ENCODE peak calls at places on chromosomes 1 and 21, in ten cellular contexts. Z, R, F, O, Y, G, U, V, B and X are unnamed samples.

GRCh38 chr1:198678901-198679329 is 40.1 kb downstream of the PTPRC start:
- DNase-seq in Z (no peak), R (no peak), F (no peak), O (no peak), Y (no peak), G (no peak), U (no peak), V (no peak), B (no peak), X (no peak)

GRCh38 chr1:52238887-52239707 is 97.2 kb downstream of the ZFYVE9 start:
- DNase-seq in Z (no peak), R (no peak), F (no peak), O (peak; percentile 61), Y (no peak), G (no peak), U (no peak), V (no peak), B (no peak), X (no peak)

GRCh38 chr1:54480201-54480848 is 67.7 kb upstream of the ACOT11 start:
- DNase-seq in Z (peak; percentile 41), R (no peak), F (no peak), O (no peak), Y (no peak), G (no peak), U (no peak), V (no peak), B (no peak), X (no peak)

GRCh38 chr1:32247983-32248889 is 1.2 kb downstream of the FAM167B start:
- DNase-seq in Z (peak; percentile 91), R (peak; percentile 78), F (peak; percentile 69), O (peak; percentile 52), Y (peak; percentile 90), G (peak; percentile 74), U (peak; percentile 92), V (peak; percentile 73), B (peak; percentile 82), X (no peak)

GRCh38 chr1:36150296-36151132 is 1.2 kb upstream of the TRAPPC3 start:
- DNase-seq in Z (peak; percentile 85), R (peak; percentile 96), F (peak; percentile 93), O (peak; percentile 95), Y (peak; percentile 96), G (peak; percentile 94), U (peak; percentile 94), V (peak; percentile 89), B (peak; percentile 85), X (peak; percentile 89)

GRCh38 chr21:36075171-36075570 is 5.3 kb downstream of the CBR1 start:
- DNase-seq in Z (no peak), R (no peak), F (no peak), O (no peak), Y (no peak), G (no peak), U (no peak), V (no peak), B (no peak), X (no peak)

GRCh38 chr21:15192243-15192642 is 127.4 kb upstream of the NRIP1 start:
- DNase-seq in Z (no peak), R (no peak), F (no peak), O (no peak), Y (no peak), G (no peak), U (no peak), V (no peak), B (peak; percentile 22), X (no peak)

GRCh38 chr1:94609619-94610018 is 68.1 kb upstream of the F3 start:
- DNase-seq in Z (no peak), R (no peak), F (no peak), O (no peak), Y (no peak), G (no peak), U (no peak), V (no peak), B (no peak), X (no peak)

GRCh38 chr1:94284481-94284880 is 47.1 kb upstream of the ARHGAP29 start:
- DNase-seq in Z (no peak), R (no peak), F (no peak), O (peak; percentile 48), Y (no peak), G (no peak), U (no peak), V (no peak), B (no peak), X (no peak)

GRCh38 chr1:7325254-7325653 is 445.8 kb upstream of the VAMP3 start:
- DNase-seq in Z (no peak), R (no peak), F (no peak), O (no peak), Y (no peak), G (no peak), U (no peak), V (no peak), B (no peak), X (no peak)

GRCh38 chr1:201597551-201598230 is 58.8 kb downstream of the NAV1 start:
- DNase-seq in Z (no peak), R (peak; percentile 79), F (peak; percentile 35), O (no peak), Y (peak; percentile 100), G (peak; percentile 57), U (peak; percentile 95), V (no peak), B (no peak), X (no peak)

GRCh38 chr1:70353641-70354331 is 736 bp downstream of the ANKRD13C start:
- DNase-seq in Z (peak; percentile 11), R (no peak), F (peak; percentile 31), O (peak; percentile 74), Y (no peak), G (peak; percentile 43), U (no peak), V (no peak), B (no peak), X (peak; percentile 33)

GRCh38 chr1:207812778-207813512 is 61.1 kb downstream of the CD46 start:
- DNase-seq in Z (no peak), R (no peak), F (peak; percentile 10), O (no peak), Y (no peak), G (no peak), U (no peak), V (no peak), B (no peak), X (no peak)

GRCh38 chr1:28668956-28669719 is 554 bp downstream of the GMEB1 start:
- DNase-seq in Z (no peak), R (no peak), F (no peak), O (peak; percentile 33), Y (peak; percentile 22), G (peak; percentile 56), U (peak; percentile 27), V (peak; percentile 52), B (peak; percentile 22), X (peak; percentile 63)

GRCh38 chr1:70840260-70840953 is 207.2 kb downstream of the PTGER3 start:
- DNase-seq in Z (no peak), R (no peak), F (no peak), O (no peak), Y (no peak), G (no peak), U (no peak), V (no peak), B (no peak), X (no peak)

GRCh38 chr1:209556159-209556690 is 27.3 kb upstream of the CAMK1G start:
- DNase-seq in Z (no peak), R (no peak), F (no peak), O (no peak), Y (no peak), G (no peak), U (no peak), V (no peak), B (no peak), X (no peak)

DNA sequence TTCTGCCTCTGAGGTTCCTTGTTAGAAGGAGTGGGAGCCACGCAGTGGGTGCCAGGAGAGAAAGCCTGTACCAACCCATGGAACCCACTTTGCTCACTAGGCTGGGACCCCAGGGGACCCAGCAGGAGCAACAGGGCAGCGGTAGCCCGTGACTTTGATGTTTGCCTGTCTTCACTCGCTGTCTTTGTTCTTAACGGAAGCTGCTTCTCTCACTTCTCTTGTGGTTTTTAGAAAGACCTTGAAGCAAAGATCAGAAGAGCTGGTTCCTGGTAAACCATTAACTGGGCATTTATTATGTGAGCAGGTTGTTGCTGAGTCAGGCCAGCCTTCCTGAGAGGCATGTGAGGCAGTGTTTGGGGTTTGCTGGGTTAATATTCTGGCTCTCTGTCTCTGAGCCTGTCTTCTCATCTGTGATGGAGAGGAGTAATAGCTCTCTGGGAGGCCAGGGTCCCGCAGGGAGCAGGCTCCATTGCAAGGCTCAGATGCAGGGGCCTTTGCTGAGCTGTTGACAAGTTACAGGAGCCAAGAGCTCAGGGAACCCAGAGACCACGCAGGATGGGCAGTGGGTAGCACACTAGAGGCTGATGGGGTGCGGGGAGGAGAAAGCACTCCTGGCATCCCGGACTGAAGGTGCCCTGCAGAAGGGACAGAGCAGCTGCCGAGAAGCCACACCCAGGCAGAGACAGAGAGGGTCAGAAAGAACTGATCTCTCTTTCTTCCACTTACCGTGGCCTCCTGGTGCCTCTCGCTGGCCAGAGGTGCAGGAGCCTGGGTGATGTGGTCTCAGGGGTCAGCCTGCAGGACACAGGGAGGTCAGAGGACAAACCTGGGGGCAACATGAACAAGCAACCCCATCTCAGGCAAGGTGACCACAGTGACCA is 367.5 kb upstream of the C1orf174 start:
- DNase-seq in Z (no peak), R (no peak), F (no peak), O (no peak), Y (peak; percentile 5), G (no peak), U (no peak), V (no peak), B (no peak), X (no peak)
- TF ChIP-seq POLR2A in Z (no peak), R (no peak), F (no peak), O (no peak), Y (no peak), G (no peak), U (no peak), V (no peak), B (no peak), X (no peak)

GRCh38 chr1:55970711-55971110 is 608.7 kb downstream of the PLPP3 start:
- DNase-seq in Z (no peak), R (no peak), F (no peak), O (peak; percentile 56), Y (no peak), G (no peak), U (no peak), V (no peak), B (no peak), X (no peak)
- TF ChIP-seq POLR2A in Z (no peak), R (no peak), F (no peak), O (no peak), Y (no peak), G (no peak), U (no peak), V (no peak), B (no peak), X (no peak)

DNA sequence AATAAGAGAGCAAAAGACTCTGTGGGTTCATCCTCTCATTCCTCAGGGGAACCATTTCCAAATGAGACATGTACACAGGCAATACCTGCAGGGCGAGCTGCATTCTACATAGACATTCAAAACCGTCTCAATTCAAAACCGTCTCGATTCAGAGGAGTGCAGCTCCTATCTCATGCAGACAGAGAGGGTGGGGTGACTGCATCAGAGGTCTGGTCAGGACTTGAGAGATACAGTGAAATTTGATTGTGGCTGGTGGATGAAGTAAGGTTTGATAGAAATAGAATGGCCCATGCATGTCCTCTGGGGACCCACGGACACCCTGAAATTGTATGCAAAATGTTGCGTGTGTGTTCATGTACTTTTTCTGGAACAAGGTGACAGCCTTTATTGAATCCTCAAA is 27.3 kb downstream of the TEX35 start:
- DNase-seq in Z (peak; percentile 29), R (no peak), F (no peak), O (peak; percentile 8), Y (no peak), G (no peak), U (no peak), V (no peak), B (no peak), X (no peak)
- TF ChIP-seq POLR2A in Z (no peak), R (no peak), F (no peak), O (no peak), Y (no peak), G (no peak), U (no peak), V (no peak), B (no peak), X (no peak)

GRCh38 chr1:229624906-229625871 is 733 bp downstream of the TAF5L start:
- DNase-seq in Z (peak; percentile 95), R (peak; percentile 25), F (peak; percentile 24), O (peak; percentile 58), Y (peak; percentile 71), G (peak; percentile 52), U (peak; percentile 68), V (peak; percentile 48), B (peak; percentile 6), X (peak; percentile 69)
- TF ChIP-seq POLR2A in Z (peak; percentile 49), R (no peak), F (no peak), O (no peak), Y (no peak), G (no peak), U (no peak), V (no peak), B (no peak), X (peak; percentile 53)